ENCODE peak calls at places on chromosomes 7 and 10, in six cellular contexts. H, F, O, K, M and D are unnamed samples.

GRCh38 chr7:134836447-134836846 is 57.0 kb downstream of the CALD1 start:
- DNase-seq in H (no peak), F (no peak), O (no peak), K (no peak), M (no peak), D (no peak)

GRCh38 chr7:1659696-1660095 is 10.4 kb upstream of the ELFN1 start:
- DNase-seq in H (peak; percentile 20), F (no peak), O (no peak), K (peak; percentile 34), M (no peak), D (no peak)

GRCh38 chr10:52452600-52453493 is 138.8 kb downstream of the DKK1 start:
- DNase-seq in H (peak; percentile 35), F (no peak), O (no peak), K (peak; percentile 71), M (no peak), D (no peak)

GRCh38 chr7:14850039-14850438 is 52.5 kb downstream of the DGKB start:
- DNase-seq in H (peak; percentile 8), F (peak; percentile 2), O (no peak), K (peak; percentile 20), M (no peak), D (no peak)

GRCh38 chr7:122072924-122073599 is 71.0 kb downstream of the AASS start:
- DNase-seq in H (no peak), F (no peak), O (no peak), K (no peak), M (no peak), D (no peak)

GRCh38 chr10:100923580-100923979 is 10.8 kb downstream of the SLF2 start:
- DNase-seq in H (no peak), F (no peak), O (peak; percentile 6), K (peak; percentile 32), M (no peak), D (no peak)

GRCh38 chr10:99767901-99768300 is 14.5 kb upstream of the ABCC2 start:
- DNase-seq in H (no peak), F (no peak), O (no peak), K (no peak), M (no peak), D (no peak)

GRCh38 chr7:29865526-29865925 is 59.2 kb downstream of the WIPF3 start:
- DNase-seq in H (peak; percentile 94), F (peak; percentile 46), O (peak; percentile 42), K (peak; percentile 81), M (no peak), D (no peak)

GRCh38 chr7:101782886-101783285 is 34.5 kb upstream of the CUX1 start:
- DNase-seq in H (no peak), F (no peak), O (no peak), K (no peak), M (no peak), D (no peak)

GRCh38 chr10:92965314-92965713 is 95.3 kb upstream of the CYP26C1 start:
- DNase-seq in H (peak; percentile 53), F (peak; percentile 55), O (peak; percentile 28), K (peak; percentile 68), M (no peak), D (no peak)

GRCh38 chr7:41694490-41694889 is 8.4 kb downstream of the INHBA start:
- DNase-seq in H (no peak), F (no peak), O (no peak), K (no peak), M (no peak), D (no peak)

GRCh38 chr7:142228681-142229080 is 29.2 kb downstream of the PRSS58 start:
- DNase-seq in H (no peak), F (no peak), O (no peak), K (no peak), M (no peak), D (no peak)

GRCh38 chr7:146096994-146097393 is 19.6 kb upstream of the CNTNAP2 start:
- DNase-seq in H (no peak), F (no peak), O (no peak), K (no peak), M (no peak), D (no peak)

GRCh38 chr7:148620749-148621372 is 30.3 kb downstream of the C7orf33 start:
- DNase-seq in H (peak; percentile 25), F (peak; percentile 10), O (peak; percentile 31), K (peak; percentile 38), M (peak; percentile 10), D (no peak)

GRCh38 chr7:3882782-3883181 is 581.7 kb downstream of the SDK1 start:
- DNase-seq in H (no peak), F (no peak), O (no peak), K (no peak), M (no peak), D (no peak)

GRCh38 chr10:120042705-120043104 is 150.2 kb downstream of the SEC23IP start:
- DNase-seq in H (no peak), F (no peak), O (no peak), K (no peak), M (no peak), D (no peak)

GRCh38 chr10:32985781-32986350 is 27.8 kb upstream of the ITGB1 start:
- DNase-seq in H (peak; percentile 83), F (no peak), O (peak; percentile 78), K (peak; percentile 95), M (no peak), D (no peak)

GRCh38 chr7:127713758-127714157 is 61.8 kb downstream of the SND1 start:
- DNase-seq in H (no peak), F (no peak), O (no peak), K (no peak), M (no peak), D (no peak)

GRCh38 chr7:36119005-36119711 is 33.9 kb upstream of the EEPD1 start:
- DNase-seq in H (peak; percentile 98), F (peak; percentile 76), O (peak; percentile 94), K (peak; percentile 91), M (peak; percentile 71), D (no peak)

GRCh38 chr7:129774359-129774758 is 162.8 kb downstream of the NRF1 start:
- DNase-seq in H (no peak), F (no peak), O (no peak), K (no peak), M (no peak), D (no peak)

GRCh38 chr10:97928897-97929296 is 79.3 kb downstream of the GOLGA7B start:
- DNase-seq in H (no peak), F (no peak), O (no peak), K (no peak), M (no peak), D (no peak)

GRCh38 chr10:99799613-99800012 is 17.2 kb downstream of the ABCC2 start:
- DNase-seq in H (no peak), F (no peak), O (no peak), K (no peak), M (no peak), D (no peak)

DNA sequence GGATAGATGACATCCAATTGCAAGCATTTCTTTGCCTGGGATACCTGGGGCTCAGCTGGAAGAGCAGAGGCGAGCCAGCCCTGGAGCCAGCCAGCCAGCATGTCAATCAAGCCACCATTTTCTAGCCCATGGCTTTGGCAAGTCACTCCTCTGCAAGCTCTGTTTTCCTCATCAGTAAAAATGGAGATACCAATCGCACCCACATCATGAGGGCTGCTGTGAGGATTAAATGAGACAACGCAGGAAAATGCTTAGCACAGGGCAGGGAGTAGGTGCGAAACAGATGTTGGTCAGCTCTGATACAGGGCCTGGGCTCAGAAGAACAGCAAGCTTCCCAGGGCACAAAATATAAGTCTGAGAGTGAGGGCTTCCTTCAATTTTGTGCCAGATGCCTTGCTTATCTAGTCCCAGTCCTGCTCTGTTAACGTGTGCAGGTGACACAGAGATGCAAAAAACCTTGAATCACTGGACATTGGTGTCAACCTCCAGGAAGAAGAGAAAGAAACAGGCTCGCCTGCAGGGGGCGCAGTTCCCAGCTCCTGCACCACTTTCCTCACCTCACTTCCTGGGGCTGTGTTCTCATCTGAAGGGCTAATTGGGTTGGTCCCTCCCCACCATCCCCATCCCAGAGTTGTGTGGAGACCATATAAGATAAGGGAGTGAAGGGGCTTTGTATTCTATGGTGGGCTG is 72.8 kb upstream of the CACUL1 start:
- DNase-seq in H (no peak), F (no peak), O (no peak), K (no peak), M (no peak), D (no peak)
- TF ChIP-seq CTCF in H (peak; percentile 31), F (peak; percentile 15), O (peak; percentile 16), K (peak; percentile 59), M (peak; percentile 26), D (peak; percentile 51)

GRCh38 chr10:4549254-4549653 is 276.8 kb upstream of the AKR1E2 start:
- DNase-seq in H (no peak), F (no peak), O (no peak), K (no peak), M (no peak), D (no peak)
- TF ChIP-seq CTCF in H (no peak), F (no peak), O (no peak), K (no peak), M (no peak), D (no peak)

GRCh38 chr7:23014681-23015080 is 751 bp upstream of the HYCC1 start:
- DNase-seq in H (no peak), F (no peak), O (no peak), K (no peak), M (no peak), D (no peak)
- TF ChIP-seq CTCF in H (no peak), F (no peak), O (no peak), K (no peak), M (no peak), D (no peak)

GRCh38 chr7:23467731-23468720 is 2.3 kb downstream of the IGF2BP3 start:
- DNase-seq in H (peak; percentile 41), F (no peak), O (peak; percentile 17), K (peak; percentile 28), M (peak; percentile 65), D (peak; percentile 27)

GRCh38 chr7:23467281-23467680 is 3.0 kb downstream of the IGF2BP3 start:
- DNase-seq in H (peak; percentile 1), F (no peak), O (no peak), K (no peak), M (peak; percentile 23), D (no peak)

GRCh38 chr7:23468721-23469149 is 1.6 kb downstream of the IGF2BP3 start:
- DNase-seq in H (peak; percentile 8), F (no peak), O (no peak), K (no peak), M (peak; percentile 42), D (peak; percentile 37)

GRCh38 chr7:23458044-23458443 is 12.2 kb downstream of the IGF2BP3 start:
- DNase-seq in H (no peak), F (no peak), O (peak; percentile 66), K (no peak), M (no peak), D (no peak)

DNA sequence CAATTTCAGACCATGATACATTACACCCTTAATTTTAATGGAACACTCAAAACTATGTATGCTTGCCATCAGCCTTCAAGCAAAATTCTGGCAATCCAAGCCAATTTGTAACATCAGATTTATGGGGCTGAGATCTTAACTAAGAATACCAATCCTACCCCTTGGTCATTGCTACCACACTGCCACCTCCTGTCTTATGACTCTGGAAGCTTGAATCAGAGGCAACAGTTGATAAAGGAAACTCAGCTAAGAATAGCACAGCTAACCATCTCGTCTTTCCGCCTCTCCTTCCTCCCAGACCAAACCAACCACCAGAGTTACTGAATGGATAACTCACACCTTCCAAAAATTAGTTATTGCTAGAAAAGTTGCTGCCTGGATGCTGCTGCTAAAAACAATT is 7.4 kb downstream of the IGF2BP3 start:
- DNase-seq in H (peak; percentile 20), F (no peak), O (no peak), K (peak; percentile 61), M (peak; percentile 61), D (peak; percentile 8)
- TF ChIP-seq CTCF in H (no peak), F (no peak), O (peak; percentile 2), K (peak; percentile 63), M (no peak), D (no peak)